ENCODE peak calls at places on chromosomes 5 and 9, in four cellular contexts. D is psoas muscle; A is endodermal cell; C is activated CD4-positive, alpha-beta T cell treated with anti-CD3 and anti-CD28 coated beads for 48 hours. S is an unnamed sample.

GRCh38 chr5:154972476-154973080 is 31.7 kb downstream of the MRPL22 start:
- DNase-seq in A (peak), D (no peak), C (peak), S (peak)

GRCh38 chr5:133373121-133373870 is 239.0 kb downstream of the FSTL4 start:
- DNase-seq in C (no peak), A (no peak), D (no peak), S (peak)

GRCh38 chr9:21656776-21657637 is 145.4 kb upstream of the MTAP start:
- DNase-seq in D (no peak), C (no peak), A (no peak), S (no peak)

GRCh38 chr5:14893351-14893750 is 21.8 kb upstream of the ANKH start:
- DNase-seq in C (no peak), D (no peak), A (no peak), S (no peak)

GRCh38 chr9:89978185-89978584 is 373.4 kb downstream of the GADD45G start:
- DNase-seq in A (peak), C (no peak), D (no peak), S (peak)

GRCh38 chr5:139141841-139142240 is 56.3 kb downstream of the SIL1 start:
- DNase-seq in D (peak), A (no peak), C (no peak), S (no peak)

GRCh38 chr5:54742417-54742889 is 224.9 kb downstream of the SNX18 start:
- DNase-seq in A (no peak), C (no peak), D (no peak), S (no peak)

GRCh38 chr5:73501406-73501805 is 3.2 kb downstream of the BTF3 start:
- DNase-seq in C (no peak), D (no peak), A (no peak), S (no peak)

GRCh38 chr5:113110117-113110516 is 133.5 kb downstream of the DCP2 start:
- DNase-seq in C (no peak), A (no peak), D (no peak), S (no peak)

GRCh38 chr9:94921656-94922055 is 195.2 kb downstream of the AOPEP start:
- DNase-seq in D (no peak), A (peak), C (no peak), S (no peak)

S was measured in RKO.